ENCODE peak calls at places on chromosomes 5 and 9, in seven cellular contexts. O is kidney tubule cell, U is AG04450, K is erythroblast, X is activated T-helper 1 cell treated with Interleukin-2 at 50 U/mL for 16 hours, E is HTR-8/SVneo, N is kidney. F is an unnamed sample.

GRCh38 chr5:43854697-43855292 is 251.8 kb downstream of the NNT start:
- DNase-seq in O (no peak), U (no peak), K (no peak), X (no peak), E (no peak), N (no peak), F (no peak)

GRCh38 chr5:180381428-180381827 is 28.3 kb upstream of the GFPT2 start:
- DNase-seq in O (no peak), U (no peak), K (no peak), X (no peak), E (no peak), N (peak; percentile 36), F (no peak)

GRCh38 chr5:54360089-54360488 is 49.7 kb upstream of the ARL15 start:
- DNase-seq in O (peak; percentile 84), U (no peak), K (no peak), X (no peak), E (peak; percentile 89), N (no peak), F (peak; percentile 40)

GRCh38 chr5:132556511-132557424 is at the start of gene RAD50:
- DNase-seq in O (peak; percentile 93), U (peak; percentile 74), K (peak; percentile 94), X (peak; percentile 87), E (peak; percentile 79), N (peak; percentile 98), F (peak; percentile 96)

GRCh38 chr9:35909274-35909673 is at the start of gene SPAAR:
- DNase-seq in O (no peak), U (no peak), K (no peak), X (no peak), E (no peak), N (no peak), F (no peak)

GRCh38 chr5:138706655-138707480 is 46.4 kb upstream of the CTNNA1 start:
- DNase-seq in O (peak; percentile 81), U (peak; percentile 54), K (no peak), X (no peak), E (no peak), N (no peak), F (peak; percentile 68)

GRCh38 chr9:8780386-8780785 is 980.8 kb upstream of the DMAC1 start:
- DNase-seq in O (no peak), U (no peak), K (no peak), X (no peak), E (no peak), N (no peak), F (no peak)

GRCh38 chr5:103808464-103809106 is 246.0 kb upstream of the NUDT12 start:
- DNase-seq in O (peak; percentile 64), U (peak; percentile 27), K (peak; percentile 3), X (no peak), E (peak; percentile 25), N (no peak), F (peak; percentile 16)

GRCh38 chr5:318341-318897 is 3.1 kb upstream of the AHRR start:
- DNase-seq in O (peak; percentile 92), U (no peak), K (no peak), X (no peak), E (peak; percentile 79), N (no peak), F (peak; percentile 70)

GRCh38 chr5:7897014-7897600 is 28.2 kb downstream of the MTRR start:
- DNase-seq in O (peak; percentile 32), U (no peak), K (peak; percentile 56), X (no peak), E (peak; percentile 59), N (no peak), F (peak; percentile 41)

GRCh38 chr5:106843812-106844416 is 826.8 kb downstream of the EFNA5 start:
- DNase-seq in O (peak; percentile 40), U (no peak), K (no peak), X (no peak), E (peak; percentile 2), N (no peak), F (no peak)

GRCh38 chr5:16600397-16600796 is 16.4 kb downstream of the RETREG1 start:
- DNase-seq in O (peak; percentile 35), U (no peak), K (no peak), X (no peak), E (peak; percentile 75), N (peak; percentile 82), F (no peak)

GRCh38 chr5:91839232-91839631 is 456.1 kb upstream of the ARRDC3 start:
- DNase-seq in O (no peak), U (no peak), K (no peak), X (no peak), E (no peak), N (no peak), F (no peak)

GRCh38 chr5:54301852-54302251 is 8.5 kb downstream of the ARL15 start:
- DNase-seq in O (no peak), U (no peak), K (no peak), X (no peak), E (no peak), N (no peak), F (no peak)

GRCh38 chr9:129640086-129640870 is 1.7 kb downstream of the ASB6 start:
- DNase-seq in O (peak; percentile 73), U (no peak), K (no peak), X (no peak), E (no peak), N (peak; percentile 74), F (no peak)

GRCh38 chr5:51685399-51685798 is 302.2 kb downstream of the ISL1 start:
- DNase-seq in O (peak; percentile 11), U (no peak), K (no peak), X (no peak), E (no peak), N (no peak), F (no peak)

GRCh38 chr9:99401826-99402225 is 179.7 kb downstream of the SEC61B start:
- DNase-seq in O (no peak), U (no peak), K (no peak), X (no peak), E (no peak), N (no peak), F (no peak)

GRCh38 chr9:127711831-127712274 is 3.6 kb downstream of the PTRH1 start:
- DNase-seq in O (no peak), U (no peak), K (no peak), X (no peak), E (no peak), N (no peak), F (no peak)

GRCh38 chr5:35003018-35003957 is 44.5 kb downstream of the AGXT2 start:
- DNase-seq in O (peak; percentile 60), U (no peak), K (peak; percentile 57), X (peak; percentile 3), E (peak; percentile 90), N (no peak), F (peak; percentile 55)

GRCh38 chr9:136995772-136996308 is 528 bp downstream of the CLIC3 start:
- DNase-seq in O (peak; percentile 17), U (no peak), K (peak; percentile 46), X (no peak), E (no peak), N (no peak), F (no peak)

GRCh38 chr9:137168575-137168906 is 1.3 kb downstream of the LRRC26 start:
- DNase-seq in O (no peak), U (no peak), K (peak; percentile 42), X (no peak), E (no peak), N (no peak), F (no peak)

GRCh38 chr5:180090769-180091546 is 19.4 kb upstream of the RNF130 start:
- DNase-seq in O (peak; percentile 51), U (no peak), K (peak; percentile 60), X (no peak), E (peak; percentile 47), N (no peak), F (no peak)

GRCh38 chr5:7850533-7851239 is at the start of gene CFAP90:
- DNase-seq in O (peak; percentile 53), U (no peak), K (peak; percentile 38), X (no peak), E (no peak), N (peak; percentile 91), F (peak; percentile 24)

GRCh38 chr9:77210116-77210515 is 32.8 kb downstream of the VPS13A start:
- DNase-seq in O (peak; percentile 7), U (no peak), K (no peak), X (no peak), E (peak; percentile 6), N (no peak), F (no peak)

GRCh38 chr5:179768326-179769085 is 25.3 kb upstream of the LTC4S start:
- DNase-seq in O (no peak), U (no peak), K (no peak), X (no peak), E (no peak), N (no peak), F (no peak)

GRCh38 chr9:6055213-6055612 is 39.8 kb upstream of the RANBP6 start:
- DNase-seq in O (peak; percentile 91), U (peak; percentile 79), K (peak; percentile 80), X (no peak), E (peak; percentile 46), N (no peak), F (no peak)

GRCh38 chr5:53170748-53171349 is 61.3 kb upstream of the MOCS2 start:
- DNase-seq in O (peak; percentile 43), U (no peak), K (peak; percentile 20), X (no peak), E (peak; percentile 47), N (no peak), F (peak; percentile 39)

GRCh38 chr5:148729182-148729581 is 74.9 kb upstream of the HTR4 start:
- DNase-seq in O (no peak), U (no peak), K (no peak), X (no peak), E (no peak), N (no peak), F (no peak)

GRCh38 chr5:57900356-57900944 is 417.8 kb upstream of the ACTBL2 start:
- DNase-seq in O (peak; percentile 34), U (no peak), K (no peak), X (no peak), E (no peak), N (no peak), F (no peak)

GRCh38 chr9:117718085-117718484 is 13.9 kb downstream of the TLR4 start:
- DNase-seq in O (peak; percentile 28), U (no peak), K (no peak), X (no peak), E (no peak), N (no peak), F (no peak)

GRCh38 chr9:136074706-136075105 is 20.4 kb downstream of the NACC2 start:
- DNase-seq in O (no peak), U (no peak), K (no peak), X (no peak), E (no peak), N (peak; percentile 63), F (no peak)

GRCh38 chr5:158914008-158914407 is 185.7 kb downstream of the EBF1 start:
- DNase-seq in O (no peak), U (no peak), K (no peak), X (no peak), E (no peak), N (no peak), F (no peak)

GRCh38 chr5:158809310-158809709 is 290.4 kb downstream of the EBF1 start:
- DNase-seq in O (no peak), U (no peak), K (no peak), X (no peak), E (no peak), N (no peak), F (no peak)

GRCh38 chr5:74318985-74319563 is 321.5 kb downstream of the ENC1 start:
- DNase-seq in O (peak; percentile 80), U (no peak), K (no peak), X (no peak), E (no peak), N (no peak), F (no peak)

F was measured in SJSA1.